ENCODE peak calls at places on chromosome 16, in six cellular contexts. One of them, this sample, is unnamed.

GRCh38 chr16:30488764-30489595 is 16.4 kb downstream of the ITGAL start:
- DNase-seq in DND-41: no peak
- DNase-seq in heart left ventricle: no peak
- DNase-seq in body of pancreas: no peak
- DNase-seq in colonic mucosa: no peak
- DNase-seq in esophagus squamous epithelium: no peak
- DNase-seq in this sample: no peak

GRCh38 chr16:68234188-68235104 is 1.5 kb downstream of the ESRP2 start:
- DNase-seq in colonic mucosa: peak; percentile 98
- DNase-seq in heart left ventricle: peak; percentile 23
- DNase-seq in esophagus squamous epithelium: no peak
- DNase-seq in DND-41: no peak
- DNase-seq in body of pancreas: peak; percentile 100
- DNase-seq in this sample: no peak

GRCh38 chr16:56226187-56226586 is 34.9 kb downstream of the GNAO1 start:
- DNase-seq in heart left ventricle: no peak
- DNase-seq in esophagus squamous epithelium: no peak
- DNase-seq in DND-41: peak; percentile 64
- DNase-seq in colonic mucosa: no peak
- DNase-seq in body of pancreas: no peak
- DNase-seq in this sample: peak; percentile 66

GRCh38 chr16:22775220-22775912 is 38.6 kb upstream of the HS3ST2 start:
- DNase-seq in esophagus squamous epithelium: no peak
- DNase-seq in DND-41: no peak
- DNase-seq in colonic mucosa: no peak
- DNase-seq in heart left ventricle: no peak
- DNase-seq in body of pancreas: no peak
- DNase-seq in this sample: no peak

GRCh38 chr16:48197294-48197693 is 41.5 kb upstream of the ABCC12 start:
- DNase-seq in DND-41: no peak
- DNase-seq in body of pancreas: no peak
- DNase-seq in esophagus squamous epithelium: no peak
- DNase-seq in colonic mucosa: no peak
- DNase-seq in heart left ventricle: no peak
- DNase-seq in this sample: no peak

GRCh38 chr16:27330542-27330941 is 16.8 kb downstream of the IL4R start:
- DNase-seq in DND-41: no peak
- DNase-seq in heart left ventricle: peak; percentile 71
- DNase-seq in body of pancreas: no peak
- DNase-seq in esophagus squamous epithelium: no peak
- DNase-seq in colonic mucosa: peak; percentile 62
- DNase-seq in this sample: peak; percentile 87

GRCh38 chr16:65908568-65908967 is 457.9 kb upstream of the CDH5 start:
- DNase-seq in colonic mucosa: no peak
- DNase-seq in heart left ventricle: no peak
- DNase-seq in body of pancreas: no peak
- DNase-seq in esophagus squamous epithelium: no peak
- DNase-seq in DND-41: no peak
- DNase-seq in this sample: no peak

GRCh38 chr16:48517493-48517892 is 92.5 kb downstream of the N4BP1 start:
- DNase-seq in body of pancreas: no peak
- DNase-seq in DND-41: no peak
- DNase-seq in esophagus squamous epithelium: no peak
- DNase-seq in colonic mucosa: no peak
- DNase-seq in heart left ventricle: no peak
- DNase-seq in this sample: no peak

GRCh38 chr16:27639588-27640276 is 89.8 kb downstream of the KATNIP start:
- DNase-seq in heart left ventricle: no peak
- DNase-seq in esophagus squamous epithelium: no peak
- DNase-seq in body of pancreas: no peak
- DNase-seq in DND-41: peak; percentile 45
- DNase-seq in colonic mucosa: peak; percentile 46
- DNase-seq in this sample: no peak

GRCh38 chr16:4298761-4299522 is 16.9 kb upstream of the GLIS2 start:
- DNase-seq in DND-41: no peak
- DNase-seq in body of pancreas: peak; percentile 76
- DNase-seq in colonic mucosa: peak; percentile 88
- DNase-seq in esophagus squamous epithelium: no peak
- DNase-seq in heart left ventricle: peak; percentile 81
- DNase-seq in this sample: peak; percentile 87

GRCh38 chr16:62170642-62171041 is 134.4 kb upstream of the CDH8 start:
- DNase-seq in DND-41: no peak
- DNase-seq in colonic mucosa: no peak
- DNase-seq in body of pancreas: no peak
- DNase-seq in heart left ventricle: no peak
- DNase-seq in esophagus squamous epithelium: no peak
- DNase-seq in this sample: no peak

GRCh38 chr16:31472559-31473203 is 729 bp downstream of the TGFB1I1 start:
- DNase-seq in colonic mucosa: peak; percentile 92
- DNase-seq in heart left ventricle: peak; percentile 90
- DNase-seq in esophagus squamous epithelium: no peak
- DNase-seq in DND-41: peak; percentile 37
- DNase-seq in body of pancreas: peak; percentile 84
- DNase-seq in this sample: peak; percentile 97

GRCh38 chr16:81654346-81654745 is 124.7 kb upstream of the PLCG2 start:
- DNase-seq in body of pancreas: no peak
- DNase-seq in heart left ventricle: no peak
- DNase-seq in DND-41: no peak
- DNase-seq in colonic mucosa: no peak
- DNase-seq in esophagus squamous epithelium: no peak
- DNase-seq in this sample: no peak

GRCh38 chr16:81710596-81710995 is 68.5 kb upstream of the PLCG2 start:
- DNase-seq in heart left ventricle: no peak
- DNase-seq in colonic mucosa: no peak
- DNase-seq in body of pancreas: no peak
- DNase-seq in esophagus squamous epithelium: no peak
- DNase-seq in DND-41: no peak
- DNase-seq in this sample: no peak

GRCh38 chr16:27689711-27690110 is 139.8 kb downstream of the KATNIP start:
- DNase-seq in esophagus squamous epithelium: no peak
- DNase-seq in colonic mucosa: no peak
- DNase-seq in body of pancreas: no peak
- DNase-seq in DND-41: no peak
- DNase-seq in heart left ventricle: no peak
- DNase-seq in this sample: no peak

GRCh38 chr16:19583665-19584300 is 28.3 kb downstream of the VPS35L start:
- DNase-seq in DND-41: no peak
- DNase-seq in esophagus squamous epithelium: no peak
- DNase-seq in body of pancreas: peak; percentile 50
- DNase-seq in heart left ventricle: no peak
- DNase-seq in colonic mucosa: peak; percentile 40
- DNase-seq in this sample: no peak

GRCh38 chr16:88999457-89000206 is 22.6 kb upstream of the CBFA2T3 start:
- DNase-seq in esophagus squamous epithelium: no peak
- DNase-seq in DND-41: no peak
- DNase-seq in colonic mucosa: no peak
- DNase-seq in heart left ventricle: no peak
- DNase-seq in body of pancreas: no peak
- DNase-seq in this sample: peak; percentile 4

GRCh38 chr16:56789360-56789759 is 59.4 kb downstream of the NUP93 start:
- DNase-seq in esophagus squamous epithelium: no peak
- DNase-seq in heart left ventricle: peak; percentile 12
- DNase-seq in DND-41: peak; percentile 59
- DNase-seq in colonic mucosa: peak; percentile 29
- DNase-seq in body of pancreas: peak; percentile 69
- DNase-seq in this sample: peak; percentile 20

GRCh38 chr16:12829096-12829888 is 25.6 kb upstream of the CPPED1 start:
- DNase-seq in esophagus squamous epithelium: no peak
- DNase-seq in body of pancreas: no peak
- DNase-seq in heart left ventricle: no peak
- DNase-seq in DND-41: no peak
- DNase-seq in colonic mucosa: no peak
- DNase-seq in this sample: no peak

GRCh38 chr16:50275428-50276127 is 9.2 kb downstream of the ADCY7 start:
- DNase-seq in heart left ventricle: no peak
- DNase-seq in colonic mucosa: no peak
- DNase-seq in esophagus squamous epithelium: no peak
- DNase-seq in DND-41: no peak
- DNase-seq in body of pancreas: no peak
- DNase-seq in this sample: no peak

GRCh38 chr16:65268331-65268730 is 146.5 kb upstream of the CDH11 start:
- DNase-seq in heart left ventricle: no peak
- DNase-seq in body of pancreas: no peak
- DNase-seq in esophagus squamous epithelium: no peak
- DNase-seq in DND-41: no peak
- DNase-seq in colonic mucosa: no peak
- DNase-seq in this sample: no peak

GRCh38 chr16:22300427-22301071 is 3.3 kb downstream of the POLR3E start:
- DNase-seq in DND-41: peak; percentile 53
- DNase-seq in colonic mucosa: peak; percentile 62
- DNase-seq in esophagus squamous epithelium: no peak
- DNase-seq in body of pancreas: peak; percentile 80
- DNase-seq in heart left ventricle: peak; percentile 61
- DNase-seq in this sample: peak; percentile 79

GRCh38 chr16:68756250-68757051 is 19.4 kb downstream of the CDH1 start:
- DNase-seq in body of pancreas: peak; percentile 91
- DNase-seq in heart left ventricle: no peak
- DNase-seq in esophagus squamous epithelium: no peak
- DNase-seq in DND-41: no peak
- DNase-seq in colonic mucosa: peak; percentile 90
- DNase-seq in this sample: no peak

GRCh38 chr16:26709175-26709574 is 357.6 kb upstream of the C16orf82 start:
- DNase-seq in esophagus squamous epithelium: no peak
- DNase-seq in DND-41: no peak
- DNase-seq in body of pancreas: no peak
- DNase-seq in colonic mucosa: no peak
- DNase-seq in heart left ventricle: no peak
- DNase-seq in this sample: no peak

GRCh38 chr16:53414381-53414780 is 19.9 kb upstream of the RBL2 start:
- DNase-seq in esophagus squamous epithelium: no peak
- DNase-seq in heart left ventricle: no peak
- DNase-seq in body of pancreas: no peak
- DNase-seq in colonic mucosa: no peak
- DNase-seq in DND-41: no peak
- DNase-seq in this sample: no peak

DNA sequence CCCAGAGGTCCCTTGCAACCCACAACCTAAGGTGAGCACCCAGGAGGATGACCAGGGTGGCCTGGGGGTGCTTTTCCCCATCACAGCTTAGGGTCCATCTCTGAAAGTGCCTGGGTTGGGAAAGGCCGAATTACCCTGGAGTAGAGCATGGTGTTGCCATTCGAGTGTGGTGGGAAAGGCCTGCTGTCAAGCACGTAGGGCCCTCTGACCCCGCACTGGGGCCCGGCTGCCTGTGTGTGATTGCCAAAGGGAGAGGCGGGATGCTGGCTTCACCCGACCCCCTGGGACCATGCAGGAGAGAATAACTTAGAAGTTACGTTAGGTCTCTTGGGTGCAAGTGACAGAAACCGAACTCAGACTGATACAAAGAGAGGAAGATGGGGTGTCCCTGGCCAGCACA is 27.7 kb upstream of the NDRG4 start:
- DNase-seq in colonic mucosa: no peak
- DNase-seq in body of pancreas: no peak
- DNase-seq in heart left ventricle: no peak
- DNase-seq in esophagus squamous epithelium: no peak
- DNase-seq in DND-41: no peak
- DNase-seq in this sample: no peak
- H3K27ac ChIP-seq in colonic mucosa: no peak overlapping the region
- H3K27ac ChIP-seq in body of pancreas: no peak overlapping the region
- H3K27ac ChIP-seq in heart left ventricle: peak overlapping the region; percentile 82
- H3K27ac ChIP-seq in esophagus squamous epithelium: no peak overlapping the region
- H3K27ac ChIP-seq in DND-41: no peak overlapping the region
- H3K27ac ChIP-seq in this sample: no peak overlapping the region

GRCh38 chr16:2197765-2198164 is 1.4 kb upstream of the CASKIN1 start:
- DNase-seq in body of pancreas: no peak
- DNase-seq in heart left ventricle: no peak
- DNase-seq in esophagus squamous epithelium: no peak
- DNase-seq in colonic mucosa: no peak
- DNase-seq in DND-41: no peak
- DNase-seq in this sample: no peak
- H3K27me3 ChIP-seq in body of pancreas: no peaks in the 10 kb centered on the region
- H3K27me3 ChIP-seq in heart left ventricle: peaks cover 18% of the 10 kb centered on the region
- H3K27me3 ChIP-seq in esophagus squamous epithelium: peaks cover 16% of the 10 kb centered on the region
- H3K27me3 ChIP-seq in colonic mucosa: peaks cover 34% of the 10 kb centered on the region
- H3K27me3 ChIP-seq in DND-41: peaks cover 49% of the 10 kb centered on the region
- H3K27me3 ChIP-seq in this sample: no peaks in the 10 kb centered on the region

DNA sequence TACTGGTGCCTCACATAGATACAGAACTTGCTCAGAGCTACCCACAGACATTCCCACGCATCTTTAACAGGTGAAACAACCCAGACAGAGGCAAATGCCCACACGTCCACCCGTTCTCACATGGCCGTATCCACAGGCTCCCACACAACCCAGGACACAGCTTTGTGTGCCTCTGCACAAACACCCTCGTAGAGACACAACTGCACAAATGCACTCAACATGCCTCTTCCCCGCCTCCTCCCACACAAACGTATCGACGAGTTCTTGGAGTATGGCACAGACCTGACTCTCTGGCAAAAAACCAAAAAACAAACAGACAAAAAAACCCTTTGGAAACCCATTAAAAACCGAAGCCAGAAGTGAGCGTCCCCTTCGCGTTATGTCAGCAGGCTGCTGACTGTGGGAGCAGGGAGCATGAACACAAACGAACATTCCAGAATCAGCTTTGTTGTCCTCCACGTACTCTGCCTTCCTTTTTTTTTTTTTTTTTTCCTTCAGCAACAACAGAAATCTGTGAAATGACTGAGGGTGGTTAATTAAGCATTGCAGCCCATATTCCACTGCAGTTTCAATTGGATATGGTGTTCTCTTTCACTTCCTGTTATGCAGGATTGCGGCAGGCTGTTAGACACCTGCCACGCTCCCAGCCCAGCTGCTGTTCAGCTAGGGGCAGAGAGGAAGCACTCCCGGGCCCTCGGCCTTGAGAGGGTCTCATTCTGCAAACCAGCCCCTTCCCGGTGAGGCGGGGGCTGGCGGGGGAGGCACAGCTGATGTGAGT is 313.7 kb downstream of the MAF start:
- DNase-seq in heart left ventricle: peak; percentile 30
- DNase-seq in esophagus squamous epithelium: no peak
- DNase-seq in body of pancreas: peak; percentile 71
- DNase-seq in DND-41: peak; percentile 90
- DNase-seq in colonic mucosa: peak; percentile 25
- DNase-seq in this sample: peak; percentile 25
- H3K4me3 ChIP-seq in heart left ventricle: no peak overlapping the region
- H3K4me3 ChIP-seq in esophagus squamous epithelium: peak overlapping the region; percentile 54
- H3K4me3 ChIP-seq in body of pancreas: no peak overlapping the region
- H3K4me3 ChIP-seq in DND-41: no peak overlapping the region
- H3K4me3 ChIP-seq in colonic mucosa: peak overlapping the region; percentile 25
- H3K4me3 ChIP-seq in this sample: peak overlapping the region; percentile 34

DNA sequence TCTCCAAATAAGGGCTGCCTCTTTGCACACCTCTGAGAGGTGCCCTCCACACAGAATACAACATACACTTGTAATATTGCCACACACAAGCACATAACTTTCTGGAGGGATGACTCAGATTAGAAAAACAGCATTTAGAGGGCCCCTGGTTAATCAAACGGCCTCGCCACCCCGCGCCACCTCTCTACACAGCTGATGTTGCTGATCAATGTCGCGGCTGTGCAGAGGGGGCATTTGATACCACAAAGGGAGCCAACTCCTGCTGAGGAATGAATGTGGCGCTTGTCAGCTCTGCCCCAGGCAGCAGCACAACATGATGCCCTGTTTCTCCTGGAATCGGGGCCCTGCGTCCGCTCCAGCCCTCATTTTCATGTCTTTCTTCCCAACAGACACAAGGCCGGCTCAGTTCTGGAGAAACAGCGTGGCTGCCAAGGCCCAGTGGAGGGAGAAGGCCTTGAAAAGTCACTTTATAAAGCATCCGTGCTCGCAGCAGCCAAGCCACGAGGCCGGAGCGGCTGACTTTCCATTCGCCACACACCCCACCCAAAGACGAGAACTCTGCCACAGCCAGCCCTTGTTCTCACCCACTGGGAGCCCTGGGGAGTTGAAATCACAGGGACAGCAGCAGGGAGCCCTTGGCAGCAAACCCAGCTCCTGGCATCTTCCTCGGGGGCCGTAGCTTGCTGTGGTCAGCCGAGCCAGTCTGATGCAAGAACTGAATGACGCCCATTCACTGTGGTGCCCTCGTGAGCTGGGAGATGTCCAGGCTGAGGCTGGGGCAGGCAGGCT is 65.7 kb downstream of the XYLT1 start:
- DNase-seq in body of pancreas: peak; percentile 62
- DNase-seq in DND-41: no peak
- DNase-seq in colonic mucosa: peak; percentile 20
- DNase-seq in heart left ventricle: peak; percentile 54
- DNase-seq in esophagus squamous epithelium: no peak
- DNase-seq in this sample: peak; percentile 93
- H3K27ac ChIP-seq in body of pancreas: peak overlapping the region; percentile 66
- H3K27ac ChIP-seq in DND-41: no peak overlapping the region
- H3K27ac ChIP-seq in colonic mucosa: peak overlapping the region; percentile 20
- H3K27ac ChIP-seq in heart left ventricle: peak overlapping the region; percentile 73
- H3K27ac ChIP-seq in esophagus squamous epithelium: peak overlapping the region; percentile 57
- H3K27ac ChIP-seq in this sample: peak overlapping the region; percentile 84